ENCODE peak calls at places on chromosomes 6 and 20, in six cellular contexts. V is A673, H is left ventricle myocardium inferior, Z is PC-3, Y is fibroblast of lung, X is cardiac muscle cell. S is an unnamed sample.

GRCh38 chr20:3010985-3011723 is 32.3 kb upstream of the GNRH2 start:
- DNase-seq in V (no peak), H (no peak), Z (peak; percentile 24), Y (peak; percentile 18), X (no peak), S (peak; percentile 42)

GRCh38 chr6:121993362-121993761 is 406.1 kb upstream of the HSF2 start:
- DNase-seq in V (no peak), H (no peak), Z (no peak), Y (no peak), X (no peak), S (peak; percentile 73)

GRCh38 chr6:64930664-64931063 is 776.4 kb downstream of the EYS start:
- DNase-seq in V (no peak), H (no peak), Z (no peak), Y (no peak), X (no peak), S (no peak)

GRCh38 chr6:84645000-84645399 is 119.4 kb downstream of the TBX18 start:
- DNase-seq in V (no peak), H (no peak), Z (peak; percentile 82), Y (peak; percentile 59), X (no peak), S (peak; percentile 92)

GRCh38 chr6:45681860-45682488 is 304.2 kb upstream of the SUPT3H start:
- DNase-seq in V (no peak), H (no peak), Z (peak; percentile 34), Y (peak; percentile 57), X (no peak), S (peak; percentile 50)

GRCh38 chr20:49207071-49207470 is 12.1 kb upstream of the DDX27 start:
- DNase-seq in V (peak; percentile 32), H (no peak), Z (peak; percentile 44), Y (no peak), X (no peak), S (no peak)

GRCh38 chr20:62639765-62640164 is 2.5 kb upstream of the SLCO4A1 start:
- DNase-seq in V (no peak), H (no peak), Z (no peak), Y (no peak), X (no peak), S (no peak)

GRCh38 chr20:63790572-63791168 is 40.4 kb downstream of the ZBTB46 start:
- DNase-seq in V (no peak), H (no peak), Z (no peak), Y (no peak), X (no peak), S (no peak)

GRCh38 chr6:106556368-106556960 is 72.8 kb downstream of the RTN4IP1 start:
- DNase-seq in V (peak; percentile 45), H (no peak), Z (peak; percentile 60), Y (peak; percentile 68), X (no peak), S (peak; percentile 31)

GRCh38 chr20:3815703-3816315 is 4.5 kb upstream of the AP5S1 start:
- DNase-seq in V (no peak), H (no peak), Z (no peak), Y (no peak), X (no peak), S (no peak)

GRCh38 chr20:41006936-41007871 is 21.4 kb upstream of the TOP1 start:
- DNase-seq in V (no peak), H (no peak), Z (no peak), Y (no peak), X (no peak), S (no peak)

GRCh38 chr6:157632821-157633220 is 190.2 kb upstream of the SNX9 start:
- DNase-seq in V (no peak), H (no peak), Z (no peak), Y (peak; percentile 40), X (no peak), S (peak; percentile 21)

GRCh38 chr6:39426057-39426592 is 103.6 kb upstream of the KCNK16 start:
- DNase-seq in V (peak; percentile 86), H (no peak), Z (peak; percentile 62), Y (peak; percentile 73), X (no peak), S (peak; percentile 85)

GRCh38 chr6:17448165-17448564 is 54.8 kb downstream of the CAP2 start:
- DNase-seq in V (no peak), H (no peak), Z (no peak), Y (no peak), X (no peak), S (no peak)

GRCh38 chr6:27275025-27275956 is 27.8 kb downstream of the PRSS16 start:
- DNase-seq in V (peak; percentile 64), H (no peak), Z (peak; percentile 21), Y (no peak), X (no peak), S (no peak)

GRCh38 chr6:159642995-159643394 is 50.0 kb downstream of the SOD2 start:
- DNase-seq in V (no peak), H (no peak), Z (no peak), Y (no peak), X (no peak), S (no peak)

GRCh38 chr20:53622247-53623114 is 28.8 kb upstream of the ZNF217 start:
- DNase-seq in V (no peak), H (no peak), Z (no peak), Y (peak; percentile 10), X (no peak), S (no peak)

GRCh38 chr20:46977909-46978588 is 83.4 kb downstream of the EYA2 start:
- DNase-seq in V (no peak), H (no peak), Z (no peak), Y (no peak), X (no peak), S (no peak)

GRCh38 chr6:155155787-155156447 is 107.9 kb upstream of the CLDN20 start:
- DNase-seq in V (no peak), H (no peak), Z (peak; percentile 27), Y (no peak), X (no peak), S (no peak)

GRCh38 chr6:155147958-155148663 is 115.7 kb upstream of the CLDN20 start:
- DNase-seq in V (no peak), H (no peak), Z (peak; percentile 84), Y (no peak), X (no peak), S (no peak)

GRCh38 chr6:155154158-155154830 is 109.5 kb upstream of the CLDN20 start:
- DNase-seq in V (peak; percentile 57), H (no peak), Z (peak; percentile 88), Y (peak; percentile 80), X (no peak), S (peak; percentile 79)

GRCh38 chr6:155152211-155153076 is 111.4 kb upstream of the CLDN20 start:
- DNase-seq in V (peak; percentile 31), H (no peak), Z (no peak), Y (no peak), X (no peak), S (no peak)

DNA sequence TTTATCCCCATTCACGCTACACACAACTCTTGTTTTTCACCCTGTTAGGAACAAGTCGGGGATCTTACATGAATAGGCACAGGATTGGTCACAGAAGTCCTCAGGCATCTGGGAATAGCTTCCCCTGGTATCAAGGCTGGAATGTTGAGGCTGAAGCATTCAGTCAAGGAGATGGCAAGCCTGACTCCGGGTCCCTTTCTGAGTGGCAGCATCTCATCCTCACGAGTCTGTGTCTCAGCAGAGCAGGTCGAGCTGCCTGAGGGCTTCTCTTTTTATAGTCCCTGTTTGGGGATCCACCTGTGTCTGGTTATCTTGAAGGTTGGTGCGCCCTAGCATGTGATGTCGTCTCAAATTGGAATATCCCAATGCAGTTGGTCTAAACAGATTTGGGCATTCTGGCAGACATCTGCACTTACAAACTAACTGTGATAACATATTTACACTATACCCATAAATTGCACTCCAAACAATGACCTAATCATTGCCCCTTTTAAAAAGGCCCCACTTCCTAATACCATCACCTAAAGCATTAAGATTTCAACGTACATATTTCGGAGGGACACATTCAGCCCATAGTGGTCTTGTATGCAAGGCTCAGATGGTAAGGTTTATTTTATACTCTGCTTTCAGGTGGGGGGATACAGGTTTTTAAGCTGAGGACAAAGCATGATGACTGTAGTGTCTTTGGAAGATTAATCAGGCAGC is 112.7 kb upstream of the CLDN20 start:
- DNase-seq in V (no peak), H (no peak), Z (no peak), Y (no peak), X (no peak), S (no peak)
- TF ChIP-seq CTCF in V (no peak), H (no peak), Z (no peak), Y (no peak), X (no peak), S (no peak)

DNA sequence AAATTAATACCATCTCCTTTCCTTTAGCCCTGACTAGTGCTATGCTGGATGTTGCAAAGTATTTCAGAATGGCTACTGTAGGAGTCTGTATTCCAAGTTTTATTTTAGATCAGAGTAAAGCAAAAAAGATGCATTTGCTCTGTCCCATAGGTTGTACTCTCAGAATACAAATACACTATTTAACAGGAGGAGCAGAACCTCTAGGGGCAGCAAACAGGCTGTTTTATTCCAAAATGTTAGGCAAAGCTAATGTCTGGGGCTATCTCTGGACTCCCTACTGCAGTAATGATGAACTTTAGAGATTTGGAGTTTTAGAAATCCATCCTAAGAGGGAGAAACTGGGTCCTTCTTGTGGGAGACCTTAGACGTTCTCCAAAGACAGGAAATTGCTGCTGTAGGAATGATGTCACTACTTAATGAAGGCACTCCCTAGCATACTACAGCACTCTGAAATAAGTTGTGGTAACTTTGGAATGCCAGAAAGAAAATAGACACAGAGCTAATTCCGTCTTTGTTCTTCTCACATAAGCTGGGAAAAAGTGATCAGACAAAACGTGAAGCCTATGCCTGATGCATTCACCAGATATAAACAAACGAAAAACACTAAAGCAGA is 392.4 kb upstream of the HS3ST5 start:
- DNase-seq in V (no peak), H (no peak), Z (no peak), Y (no peak), X (no peak), S (no peak)
- H3K4me3 ChIP-seq in V (no peak overlapping the region), H (no peak overlapping the region), Z (no peak overlapping the region), Y (no peak overlapping the region), X (no peak overlapping the region), S (no peak overlapping the region)

GRCh38 chr20:59776059-59776603 is 157.3 kb downstream of the SYCP2 start:
- DNase-seq in V (no peak), H (no peak), Z (no peak), Y (no peak), X (no peak), S (no peak)

GRCh38 chr20:59774204-59774641 is 159.2 kb downstream of the SYCP2 start:
- DNase-seq in V (no peak), H (no peak), Z (no peak), Y (no peak), X (no peak), S (no peak)

GRCh38 chr20:59777321-59777705 is 156.1 kb downstream of the SYCP2 start:
- DNase-seq in V (no peak), H (no peak), Z (no peak), Y (no peak), X (no peak), S (no peak)

GRCh38 chr20:59776626-59777320 is 156.7 kb downstream of the SYCP2 start:
- DNase-seq in V (no peak), H (no peak), Z (no peak), Y (no peak), X (no peak), S (no peak)

GRCh38 chr20:59775221-59776055 is 158.0 kb downstream of the SYCP2 start:
- DNase-seq in V (no peak), H (no peak), Z (no peak), Y (no peak), X (no peak), S (no peak)
- H3K27me3 ChIP-seq in V (peaks cover 4% of the 10 kb centered on the region), H (no peaks in the 10 kb centered on the region), Z (no peaks in the 10 kb centered on the region), Y (no peaks in the 10 kb centered on the region), X (no peaks in the 10 kb centered on the region), S (no peaks in the 10 kb centered on the region)

DNA sequence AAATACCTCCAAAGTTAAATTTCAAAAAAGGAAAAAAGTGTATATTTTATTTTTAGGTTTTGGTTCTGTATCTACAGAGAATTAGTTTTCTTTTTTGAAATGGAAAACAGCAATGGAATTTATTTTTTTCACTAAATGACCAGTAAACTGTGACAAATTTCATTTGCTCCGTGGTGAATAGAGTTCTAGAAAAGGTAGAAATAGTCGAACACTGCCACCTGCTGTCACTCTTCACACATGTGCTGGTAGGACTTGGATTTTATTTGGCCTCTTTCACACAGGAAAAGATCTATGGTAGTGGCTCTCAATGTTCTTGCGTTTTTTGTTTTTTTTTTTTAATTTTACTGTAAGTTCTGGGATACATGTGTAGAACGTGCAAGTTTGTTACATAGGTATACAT is 312.5 kb downstream of the EYA4 start:
- DNase-seq in V (peak; percentile 64), H (no peak), Z (peak; percentile 66), Y (peak; percentile 85), X (peak; percentile 76), S (peak; percentile 56)
- TF ChIP-seq CTCF in V (peak; percentile 69), H (peak; percentile 68), Z (peak; percentile 66), Y (peak; percentile 67), X (peak; percentile 62), S (peak; percentile 61)

S was measured in bronchial epithelial cell.